ENCODE peak calls at places on chromosomes 3 and 15, in five cellular contexts. R, V, N, A and X are unnamed samples.

GRCh38 chr3:175836622-175837021 is 977.5 kb downstream of the NAALADL2 start:
- DNase-seq in R (no peak), N (no peak), V (no peak), A (no peak), X (no peak)

GRCh38 chr3:109702252-109702651 is 364.9 kb upstream of the DPPA4 start:
- DNase-seq in A (no peak), R (no peak), N (no peak), V (no peak), X (no peak)

GRCh38 chr3:29385056-29385455 is 104.2 kb downstream of the RBMS3 start:
- DNase-seq in V (no peak), N (no peak), A (peak), R (no peak), X (no peak)

GRCh38 chr3:8742921-8743605 is 9.5 kb downstream of the CAV3 start:
- DNase-seq in N (no peak), A (peak), V (no peak), R (no peak), X (no peak)

GRCh38 chr3:73210759-73211158 is 149.3 kb downstream of the EBLN2 start:
- DNase-seq in V (no peak), N (no peak), A (no peak), R (no peak), X (no peak)

GRCh38 chr3:129526121-129526900 is 2.1 kb upstream of the RHO start:
- DNase-seq in R (no peak), V (no peak), N (no peak), A (no peak), X (no peak)

GRCh38 chr15:78372880-78373279 is 32.7 kb downstream of the CRABP1 start:
- DNase-seq in N (no peak), R (no peak), V (no peak), A (no peak), X (no peak)

GRCh38 chr15:58469432-58470353 is 37.9 kb downstream of the LIPC start:
- DNase-seq in A (peak), N (no peak), R (no peak), V (peak), X (no peak)

GRCh38 chr3:31065765-31066164 is 171.3 kb upstream of the GADL1 start:
- DNase-seq in R (no peak), V (no peak), A (no peak), N (no peak), X (no peak)